ENCODE peak calls at places on chromosomes 7 and 10, in nine cellular contexts. Y is CD4-positive, alpha-beta T cell; B is HCT116; D is IMR-90; E is kidney epithelial cell; Z is ascending aorta; O is H9; A is cardiac fibroblast; N is type B pancreatic cell. I is an unnamed sample.

GRCh38 chr10:131812012-131812403 is 88.8 kb upstream of the PPP2R2D start:
- DNase-seq in Y (no peak), B (no peak), D (no peak), E (no peak), Z (no peak), O (no peak), A (no peak), N (no peak), I (no peak)

GRCh38 chr10:124829447-124830115 is 28.0 kb downstream of the ABRAXAS2 start:
- DNase-seq in Y (no peak), B (no peak), D (no peak), E (no peak), Z (no peak), O (no peak), A (no peak), N (no peak), I (no peak)

GRCh38 chr7:2952316-2952715 is 91.4 kb downstream of the CARD11 start:
- DNase-seq in Y (no peak), B (no peak), D (no peak), E (no peak), Z (peak), O (no peak), A (no peak), N (no peak), I (no peak)

GRCh38 chr7:34928052-34928451 is 109.2 kb downstream of the DPY19L1 start:
- DNase-seq in Y (peak), B (peak), D (no peak), E (no peak), Z (no peak), O (peak), A (peak), N (no peak), I (no peak)

GRCh38 chr7:65946895-65947294 is 35.1 kb downstream of the GUSB start:
- DNase-seq in Y (no peak), B (no peak), D (peak), E (no peak), Z (no peak), O (no peak), A (peak), N (no peak), I (no peak)

GRCh38 chr7:1227814-1228534 is 4.7 kb upstream of the UNCX start:
- DNase-seq in Y (no peak), B (no peak), D (no peak), E (no peak), Z (no peak), O (peak), A (no peak), N (no peak), I (no peak)

GRCh38 chr10:25555865-25556264 is 378.2 kb upstream of the MYO3A start:
- DNase-seq in Y (no peak), B (no peak), D (no peak), E (no peak), Z (no peak), O (no peak), A (no peak), N (no peak), I (no peak)

GRCh38 chr7:124179641-124180040 is 146.8 kb upstream of the TMEM229A start:
- DNase-seq in Y (no peak), B (no peak), D (no peak), E (no peak), Z (no peak), O (no peak), A (no peak), N (no peak), I (no peak)

GRCh38 chr10:127565583-127565982 is 16.5 kb downstream of the NPS start:
- DNase-seq in Y (no peak), B (no peak), D (no peak), E (no peak), Z (no peak), O (no peak), A (no peak), N (no peak), I (no peak)

GRCh38 chr7:108348913-108349312 is 107.3 kb downstream of the NRCAM start:
- DNase-seq in Y (no peak), B (no peak), D (peak), E (no peak), Z (no peak), O (no peak), A (peak), N (no peak), I (no peak)

GRCh38 chr7:16929146-16929762 is 47.5 kb upstream of the AGR3 start:
- DNase-seq in Y (no peak), B (no peak), D (no peak), E (no peak), Z (no peak), O (no peak), A (no peak), N (no peak), I (no peak)

GRCh38 chr10:29414501-29414900 is 125.6 kb downstream of the LYZL1 start:
- DNase-seq in Y (no peak), B (no peak), D (no peak), E (no peak), Z (no peak), O (no peak), A (no peak), N (no peak), I (no peak)

GRCh38 chr7:117134885-117135552 is 181.7 kb downstream of the ST7 start:
- DNase-seq in Y (no peak), B (no peak), D (peak), E (no peak), Z (no peak), O (no peak), A (no peak), N (no peak), I (no peak)

GRCh38 chr7:503046-503574 is 16.5 kb downstream of the PDGFA start:
- DNase-seq in Y (no peak), B (no peak), D (no peak), E (no peak), Z (no peak), O (no peak), A (no peak), N (no peak), I (no peak)

GRCh38 chr7:30164567-30164966 is 29.8 kb downstream of the MTURN start:
- DNase-seq in Y (no peak), B (peak), D (peak), E (no peak), Z (no peak), O (no peak), A (peak), N (no peak), I (no peak)

GRCh38 chr7:191105-192034 is 1.0 kb upstream of the FAM20C start:
- DNase-seq in Y (no peak), B (peak), D (peak), E (peak), Z (peak), O (no peak), A (peak), N (no peak), I (no peak)

GRCh38 chr7:38316733-38317360 is 43.4 kb upstream of the TARP start:
- DNase-seq in Y (no peak), B (no peak), D (peak), E (no peak), Z (no peak), O (no peak), A (no peak), N (no peak), I (no peak)

GRCh38 chr10:89120931-89121907 is 85.9 kb downstream of the CH25H start:
- DNase-seq in Y (no peak), B (no peak), D (peak), E (peak), Z (no peak), O (no peak), A (peak), N (no peak), I (no peak)

GRCh38 chr7:121420976-121421375 is 24.9 kb upstream of the FAM3C start:
- DNase-seq in Y (no peak), B (no peak), D (no peak), E (no peak), Z (no peak), O (no peak), A (no peak), N (no peak), I (no peak)

GRCh38 chr7:86826948-86827347 is 183.2 kb downstream of the GRM3 start:
- DNase-seq in Y (no peak), B (no peak), D (no peak), E (no peak), Z (no peak), O (no peak), A (no peak), N (no peak), I (no peak)

GRCh38 chr7:5397657-5398237 is 25.9 kb downstream of the TNRC18 start:
- DNase-seq in Y (no peak), B (no peak), D (no peak), E (no peak), Z (no peak), O (no peak), A (no peak), N (no peak), I (no peak)

GRCh38 chr7:100208911-100209408 is 10.8 kb upstream of the PVRIG start:
- DNase-seq in Y (no peak), B (no peak), D (no peak), E (no peak), Z (no peak), O (no peak), A (no peak), N (no peak), I (no peak)

GRCh38 chr7:85068796-85069195 is 118.1 kb downstream of the SEMA3D start:
- DNase-seq in Y (no peak), B (no peak), D (peak), E (no peak), Z (no peak), O (no peak), A (peak), N (no peak), I (no peak)

GRCh38 chr7:47648301-47648900 is 66.5 kb upstream of the TNS3 start:
- DNase-seq in Y (no peak), B (no peak), D (peak), E (no peak), Z (no peak), O (no peak), A (peak), N (no peak), I (no peak)

GRCh38 chr7:706721-707120 is 19.8 kb upstream of the DNAAF5 start:
- DNase-seq in Y (no peak), B (no peak), D (no peak), E (no peak), Z (peak), O (no peak), A (no peak), N (no peak), I (no peak)

GRCh38 chr10:89369142-89370105 is 8.4 kb upstream of the IFIT1B start:
- DNase-seq in Y (no peak), B (no peak), D (peak), E (no peak), Z (no peak), O (no peak), A (peak), N (no peak), I (no peak)

GRCh38 chr10:132306951-132307751 is 599 bp downstream of the STK32C start:
- DNase-seq in Y (peak), B (no peak), D (no peak), E (no peak), Z (peak), O (peak), A (peak), N (no peak), I (peak)

GRCh38 chr10:69641261-69641980 is 11.4 kb downstream of the FAM241B start:
- DNase-seq in Y (no peak), B (no peak), D (no peak), E (no peak), Z (no peak), O (no peak), A (no peak), N (no peak), I (no peak)

GRCh38 chr10:4450981-4451501 is 375.0 kb upstream of the AKR1E2 start:
- DNase-seq in Y (no peak), B (no peak), D (peak), E (peak), Z (no peak), O (no peak), A (peak), N (no peak), I (no peak)

DNA sequence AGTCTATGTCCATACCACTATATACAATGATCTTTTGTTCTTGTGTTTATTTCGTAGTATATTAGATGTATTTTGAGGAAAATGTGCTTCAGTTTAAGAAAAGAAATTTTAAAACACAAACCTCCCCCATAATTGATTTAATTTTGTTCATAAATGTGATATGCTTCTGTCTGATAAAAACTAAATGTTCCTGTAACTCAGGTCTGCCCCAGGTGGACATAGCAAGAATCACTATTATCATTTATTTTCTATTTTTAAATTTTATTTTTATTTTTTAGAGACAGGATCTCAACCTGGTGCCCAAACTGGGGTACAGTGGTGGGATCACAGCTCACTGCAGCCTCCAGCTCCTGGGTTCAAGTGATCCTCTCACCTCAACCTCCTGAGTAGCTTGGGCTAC is 43.2 kb downstream of the BEND7 start:
- DNase-seq in Y (no peak), B (no peak), D (no peak), E (no peak), Z (no peak), O (no peak), A (peak), N (no peak), I (no peak)
- TF ChIP-seq CTCF in Y (no peak), B (no peak), D (peak), E (peak), Z (peak), O (peak), A (peak), N (peak), I (no peak)

GRCh38 chr7:64494912-64495461 is 67.9 kb downstream of the ZNF680 start:
- DNase-seq in Y (no peak), B (no peak), D (no peak), E (no peak), Z (no peak), O (no peak), A (no peak), N (no peak), I (no peak)
- TF ChIP-seq CTCF in Y (no peak), B (no peak), D (no peak), E (peak), Z (no peak), O (no peak), A (no peak), N (no peak), I (no peak)

GRCh38 chr7:133936074-133936473 is 191.1 kb upstream of the LRGUK start:
- DNase-seq in Y (no peak), B (no peak), D (peak), E (peak), Z (no peak), O (no peak), A (peak), N (no peak), I (no peak)
- TF ChIP-seq CTCF in Y (no peak), B (no peak), D (no peak), E (no peak), Z (no peak), O (no peak), A (no peak), N (no peak), I (no peak)

DNA sequence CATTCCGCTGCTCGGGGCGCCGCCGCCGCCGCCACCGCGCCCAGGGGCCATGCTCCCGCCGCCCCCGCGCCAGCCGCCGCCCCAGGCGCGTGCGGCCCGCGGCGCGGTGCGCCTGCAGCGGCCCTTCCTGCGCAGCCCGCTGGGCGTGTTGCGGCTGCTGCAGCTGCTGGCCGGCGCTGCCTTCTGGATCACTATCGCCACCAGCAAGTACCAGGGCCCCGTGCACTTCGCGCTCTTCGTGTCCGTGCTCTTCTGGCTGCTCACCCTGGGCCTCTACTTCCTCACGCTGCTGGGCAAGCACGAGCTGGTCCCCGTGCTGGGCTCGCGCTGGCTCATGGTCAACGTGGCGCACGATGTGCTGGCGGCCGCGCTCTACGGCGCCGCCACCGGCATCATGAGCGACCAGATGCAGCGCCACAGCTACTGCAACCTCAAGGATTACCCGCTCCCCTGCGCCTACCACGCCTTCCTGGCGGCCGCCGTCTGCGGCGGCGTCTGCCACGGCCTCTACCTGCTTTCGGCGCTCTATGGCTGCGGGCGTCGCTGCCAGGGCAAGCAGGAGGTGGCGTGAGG is 384 bp downstream of the MARVELD1 start:
- DNase-seq in Y (peak), B (no peak), D (peak), E (no peak), Z (peak), O (peak), A (peak), N (peak), I (peak)
- TF ChIP-seq CTCF in Y (no peak), B (no peak), D (peak), E (peak), Z (peak), O (peak), A (peak), N (peak), I (no peak)

GRCh38 chr10:99967961-99968360 is 41.8 kb downstream of the DNMBP start:
- DNase-seq in Y (no peak), B (no peak), D (no peak), E (no peak), Z (no peak), O (no peak), A (no peak), N (no peak), I (no peak)

GRCh38 chr10:99958806-99959205 is 50.9 kb downstream of the DNMBP start:
- DNase-seq in Y (no peak), B (no peak), D (no peak), E (no peak), Z (no peak), O (no peak), A (no peak), N (no peak), I (no peak)

GRCh38 chr10:99966306-99966705 is 43.4 kb downstream of the DNMBP start:
- DNase-seq in Y (no peak), B (peak), D (peak), E (peak), Z (no peak), O (no peak), A (peak), N (no peak), I (no peak)

GRCh38 chr10:99965700-99966099 is 44.0 kb downstream of the DNMBP start:
- DNase-seq in Y (no peak), B (no peak), D (no peak), E (no peak), Z (no peak), O (no peak), A (peak), N (no peak), I (no peak)

GRCh38 chr10:99964791-99965190 is 45.0 kb downstream of the DNMBP start:
- DNase-seq in Y (no peak), B (no peak), D (peak), E (no peak), Z (no peak), O (no peak), A (peak), N (no peak), I (no peak)
- TF ChIP-seq CTCF in Y (no peak), B (peak), D (peak), E (peak), Z (no peak), O (peak), A (peak), N (peak), I (no peak)

DNA sequence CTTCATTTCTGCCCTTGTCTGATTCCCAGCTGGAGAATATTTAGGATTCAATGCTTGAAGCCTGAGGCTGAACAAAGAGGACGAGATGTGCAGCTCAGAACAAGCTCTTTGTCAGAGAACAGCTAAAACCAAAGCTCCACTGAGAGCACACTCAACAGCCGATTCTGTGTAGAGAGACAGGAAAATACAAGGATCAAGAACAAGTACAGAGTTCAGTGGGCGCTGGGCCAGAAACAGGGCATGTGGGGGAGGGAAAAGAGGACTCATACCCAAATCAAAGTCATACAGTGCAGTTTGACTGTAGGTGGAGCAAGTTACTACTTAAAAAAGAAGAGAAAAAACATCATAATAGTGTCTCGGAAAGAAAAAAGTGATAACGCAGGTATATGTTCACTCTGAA is at the start of gene AGMO:
- DNase-seq in Y (no peak), B (no peak), D (no peak), E (no peak), Z (peak), O (no peak), A (peak), N (no peak), I (no peak)
- TF ChIP-seq CTCF in Y (no peak), B (no peak), D (no peak), E (no peak), Z (no peak), O (no peak), A (peak), N (no peak), I (no peak)